ENCODE peak calls at places on chromosomes 11 and 22, in four cellular contexts. H is MM.1S, S is fibroblast of lung, V is HCT116. D is an unnamed sample.

GRCh38 chr22:25021409-25021808 is 68.9 kb downstream of the KIAA1671 start:
- DNase-seq in H (no peak), S (no peak), V (no peak), D (no peak)

GRCh38 chr11:119153049-119153818 is 4.4 kb downstream of the ABCG4 start:
- DNase-seq in H (no peak), S (no peak), V (no peak), D (no peak)

GRCh38 chr11:111829185-111829968 is 42.0 kb downstream of the ALG9 start:
- DNase-seq in H (no peak), S (no peak), V (no peak), D (peak)

GRCh38 chr11:132844956-132845355 is 687.3 kb downstream of the OPCML start:
- DNase-seq in H (no peak), S (peak), V (no peak), D (no peak)

GRCh38 chr11:125389339-125390166 is 106.5 kb downstream of the FEZ1 start:
- DNase-seq in H (no peak), S (no peak), V (no peak), D (peak)

GRCh38 chr11:18802381-18803257 is 11.0 kb upstream of the PTPN5 start:
- DNase-seq in H (peak), S (peak), V (peak), D (peak)

GRCh38 chr22:32796865-32797573 is 4.5 kb upstream of the TIMP3 start:
- DNase-seq in H (peak), S (peak), V (peak), D (peak)

GRCh38 chr11:79100093-79100704 is 340.6 kb downstream of the TENM4 start:
- DNase-seq in H (peak), S (peak), V (peak), D (peak)

GRCh38 chr11:125568970-125569912 is at the start of gene EI24:
- DNase-seq in H (peak), S (peak), V (peak), D (peak)

GRCh38 chr11:126491092-126491491 is 135.6 kb downstream of the ST3GAL4 start:
- DNase-seq in H (peak), S (no peak), V (no peak), D (no peak)

GRCh38 chr11:30990625-30991348 is 378.8 kb downstream of the DCDC1 start:
- DNase-seq in H (no peak), S (no peak), V (no peak), D (no peak)

GRCh38 chr11:86484164-86484794 is 109.6 kb downstream of the CCDC81 start:
- DNase-seq in H (no peak), S (peak), V (peak), D (no peak)

GRCh38 chr11:86469491-86470388 is 95.1 kb downstream of the CCDC81 start:
- DNase-seq in H (no peak), S (no peak), V (no peak), D (no peak)

GRCh38 chr11:69778373-69778772 is 3.2 kb upstream of the FGF4 start:
- DNase-seq in H (no peak), S (no peak), V (no peak), D (no peak)

GRCh38 chr22:48803171-48803992 is 1024.3 kb downstream of the BRD1 start:
- DNase-seq in H (no peak), S (no peak), V (no peak), D (no peak)

GRCh38 chr11:111983187-111983986 is 41.8 kb upstream of the DLAT start:
- DNase-seq in H (no peak), S (peak), V (no peak), D (no peak)

GRCh38 chr22:16957781-16958180 is 50.2 kb downstream of the GAB4 start:
- DNase-seq in H (no peak), S (no peak), V (no peak), D (no peak)

GRCh38 chr11:3723014-3723708 is 52.0 kb upstream of the CHRNA10 start:
- DNase-seq in H (no peak), S (peak), V (no peak), D (no peak)

GRCh38 chr22:46078241-46079092 is 71.9 kb upstream of the PPARA start:
- DNase-seq in H (no peak), S (peak), V (no peak), D (no peak)
- H3K27ac ChIP-seq in H (no peak), S (peak), V (peak), D (no peak)

GRCh38 chr11:12787847-12788246 is 113.6 kb downstream of the TEAD1 start:
- DNase-seq in H (no peak), S (peak), V (no peak), D (no peak)
- H3K4me2 ChIP-seq in H (no peak), S (no peak), V (peak), D (no peak)

DNA sequence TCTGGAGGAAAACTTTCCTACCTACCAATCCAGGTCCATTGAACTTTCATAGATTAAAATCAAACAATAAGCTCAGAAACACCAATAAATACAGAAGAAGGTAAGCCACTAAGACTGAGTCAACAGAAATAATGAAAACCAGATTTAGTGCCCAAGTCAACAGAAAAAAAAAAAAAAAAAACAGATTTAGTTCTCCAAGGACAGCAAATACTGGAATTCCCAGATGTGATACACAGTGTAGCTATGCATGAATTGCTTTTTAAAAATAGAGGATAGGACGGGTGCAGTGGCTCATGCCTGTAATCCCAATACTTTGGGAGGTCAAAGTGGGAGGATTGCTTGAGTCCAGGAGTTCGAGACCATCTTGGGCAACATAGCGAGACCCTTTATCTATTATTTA is 15.7 kb downstream of the DMC1 start:
- DNase-seq in H (no peak), S (peak), V (no peak), D (no peak)
- H3K27ac ChIP-seq in H (no peak), S (no peak), V (no peak), D (no peak)

GRCh38 chr11:33323421-33323820 is 66.2 kb downstream of the HIPK3 start:
- DNase-seq in H (no peak), S (no peak), V (no peak), D (peak)
- H3K4me2 ChIP-seq in H (no peak), S (no peak), V (no peak), D (peak)

GRCh38 chr22:38175206-38176118 is 6.2 kb downstream of the PLA2G6 start:
- DNase-seq in H (no peak), S (no peak), V (no peak), D (no peak)
- H3K27ac ChIP-seq in H (no peak), S (peak), V (no peak), D (no peak)

GRCh38 chr11:123494195-123495050 is 64.4 kb downstream of the GRAMD1B start:
- DNase-seq in H (no peak), S (peak), V (no peak), D (no peak)
- H3K4me2 ChIP-seq in H (no peak), S (no peak), V (peak), D (peak)

DNA sequence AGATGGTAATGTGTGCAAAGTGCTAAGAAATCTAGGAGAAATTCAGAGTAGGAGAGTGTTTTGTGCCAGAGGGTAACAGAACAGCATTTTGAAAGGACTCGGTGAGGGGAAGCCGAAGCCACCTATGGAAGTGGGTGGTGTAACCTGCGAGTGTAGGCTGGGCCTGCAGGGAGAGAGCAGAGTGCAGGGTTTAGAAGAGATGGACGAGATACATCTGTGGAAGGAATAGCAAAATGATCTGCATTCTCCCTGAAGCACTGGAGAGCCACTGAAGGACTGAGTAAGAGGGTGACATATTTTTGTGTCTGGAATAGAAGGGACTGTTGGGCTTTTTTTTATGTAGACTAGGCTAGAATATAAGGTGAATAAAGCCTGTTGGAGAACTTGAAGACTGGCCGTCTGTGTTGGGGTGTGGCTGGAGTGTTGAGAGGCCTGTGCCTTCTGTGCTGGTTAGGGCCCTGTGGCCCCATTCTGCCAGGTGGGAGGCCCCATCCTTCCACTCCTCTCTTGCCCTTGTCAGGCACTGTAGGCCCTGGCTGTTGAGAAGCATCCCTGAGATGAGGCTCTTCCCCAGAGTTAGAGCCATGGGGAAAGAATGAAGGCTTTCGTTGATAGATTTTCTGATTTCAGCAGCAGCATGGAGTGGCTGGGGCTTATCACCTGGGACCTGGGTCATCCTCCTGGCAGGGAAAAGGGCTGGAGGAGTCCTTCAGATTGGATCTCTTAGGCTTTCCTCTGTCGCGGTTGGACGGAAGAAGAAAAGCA is 102.2 kb downstream of the ZBTB16 start:
- DNase-seq in H (no peak), S (no peak), V (no peak), D (no peak)
- H3K27ac ChIP-seq in H (no peak), S (no peak), V (no peak), D (no peak)

D was measured in Karpas-422.